ENCODE peak calls at places on chromosomes 5 and 9, in seven cellular contexts. One of them, this sample, is unnamed. For H3K27me3, the result is how much of the 10 kb centered on the place peaks cover.

GRCh38 chr5:5637163-5637562 is 214.7 kb downstream of the ICE1 start:
- DNase-seq in pancreas: no peak
- DNase-seq in lower lobe of right lung: no peak
- DNase-seq in brain microvascular endothelial cell: no peak
- DNase-seq in BE2C: no peak
- DNase-seq in CD8-positive, alpha-beta T cell: no peak
- DNase-seq in thoracic aorta: no peak
- DNase-seq in this sample: no peak

GRCh38 chr5:12100542-12100941 is 196.3 kb upstream of the CTNND2 start:
- DNase-seq in brain microvascular endothelial cell: no peak
- DNase-seq in BE2C: no peak
- DNase-seq in lower lobe of right lung: no peak
- DNase-seq in CD8-positive, alpha-beta T cell: no peak
- DNase-seq in thoracic aorta: no peak
- DNase-seq in pancreas: no peak
- DNase-seq in this sample: no peak

GRCh38 chr5:125348221-125348692 is 601.8 kb upstream of the ZNF608 start:
- DNase-seq in thoracic aorta: no peak
- DNase-seq in BE2C: no peak
- DNase-seq in lower lobe of right lung: no peak
- DNase-seq in pancreas: no peak
- DNase-seq in CD8-positive, alpha-beta T cell: no peak
- DNase-seq in brain microvascular endothelial cell: no peak
- DNase-seq in this sample: peak

GRCh38 chr5:77438057-77438456 is 54.1 kb downstream of the WDR41 start:
- DNase-seq in brain microvascular endothelial cell: no peak
- DNase-seq in lower lobe of right lung: no peak
- DNase-seq in thoracic aorta: no peak
- DNase-seq in BE2C: no peak
- DNase-seq in CD8-positive, alpha-beta T cell: no peak
- DNase-seq in pancreas: no peak
- DNase-seq in this sample: no peak

GRCh38 chr9:98330831-98331230 is 75.4 kb upstream of the TBC1D2 start:
- DNase-seq in brain microvascular endothelial cell: peak
- DNase-seq in pancreas: no peak
- DNase-seq in thoracic aorta: no peak
- DNase-seq in CD8-positive, alpha-beta T cell: no peak
- DNase-seq in BE2C: no peak
- DNase-seq in lower lobe of right lung: no peak
- DNase-seq in this sample: no peak

GRCh38 chr5:95822038-95822407 is 503 bp downstream of the GLRX start:
- DNase-seq in pancreas: no peak
- DNase-seq in thoracic aorta: no peak
- DNase-seq in lower lobe of right lung: peak
- DNase-seq in CD8-positive, alpha-beta T cell: peak
- DNase-seq in brain microvascular endothelial cell: no peak
- DNase-seq in BE2C: peak
- DNase-seq in this sample: peak

GRCh38 chr5:174424219-174425053 is 299.9 kb upstream of the MSX2 start:
- DNase-seq in CD8-positive, alpha-beta T cell: no peak
- DNase-seq in lower lobe of right lung: no peak
- DNase-seq in thoracic aorta: no peak
- DNase-seq in brain microvascular endothelial cell: no peak
- DNase-seq in pancreas: no peak
- DNase-seq in BE2C: peak
- DNase-seq in this sample: no peak

GRCh38 chr9:32405506-32405905 is 21.1 kb downstream of the ACO1 start:
- DNase-seq in brain microvascular endothelial cell: no peak
- DNase-seq in BE2C: no peak
- DNase-seq in thoracic aorta: no peak
- DNase-seq in CD8-positive, alpha-beta T cell: no peak
- DNase-seq in pancreas: no peak
- DNase-seq in lower lobe of right lung: no peak
- DNase-seq in this sample: no peak

GRCh38 chr5:108101105-108101504 is 280.8 kb downstream of the FBXL17 start:
- DNase-seq in CD8-positive, alpha-beta T cell: no peak
- DNase-seq in BE2C: no peak
- DNase-seq in brain microvascular endothelial cell: no peak
- DNase-seq in lower lobe of right lung: no peak
- DNase-seq in thoracic aorta: no peak
- DNase-seq in pancreas: no peak
- DNase-seq in this sample: no peak

GRCh38 chr9:134570726-134571325 is 70.8 kb upstream of the COL5A1 start:
- DNase-seq in thoracic aorta: no peak
- DNase-seq in CD8-positive, alpha-beta T cell: no peak
- DNase-seq in brain microvascular endothelial cell: no peak
- DNase-seq in BE2C: no peak
- DNase-seq in lower lobe of right lung: peak
- DNase-seq in pancreas: no peak
- DNase-seq in this sample: no peak

GRCh38 chr5:130110333-130110732 is 206.1 kb downstream of the CHSY3 start:
- DNase-seq in brain microvascular endothelial cell: peak
- DNase-seq in pancreas: no peak
- DNase-seq in lower lobe of right lung: no peak
- DNase-seq in CD8-positive, alpha-beta T cell: no peak
- DNase-seq in BE2C: no peak
- DNase-seq in thoracic aorta: no peak
- DNase-seq in this sample: no peak

GRCh38 chr5:195401-196160 is 4.3 kb downstream of the LRRC14B start:
- DNase-seq in lower lobe of right lung: peak
- DNase-seq in CD8-positive, alpha-beta T cell: no peak
- DNase-seq in pancreas: no peak
- DNase-seq in thoracic aorta: no peak
- DNase-seq in brain microvascular endothelial cell: no peak
- DNase-seq in BE2C: no peak
- DNase-seq in this sample: no peak

GRCh38 chr9:119280740-119281485 is 88.3 kb downstream of the BRINP1 start:
- DNase-seq in CD8-positive, alpha-beta T cell: no peak
- DNase-seq in thoracic aorta: no peak
- DNase-seq in brain microvascular endothelial cell: no peak
- DNase-seq in BE2C: no peak
- DNase-seq in lower lobe of right lung: no peak
- DNase-seq in pancreas: no peak
- DNase-seq in this sample: no peak

GRCh38 chr5:109374625-109375024 is 35.1 kb downstream of the PJA2 start:
- DNase-seq in lower lobe of right lung: no peak
- DNase-seq in CD8-positive, alpha-beta T cell: no peak
- DNase-seq in pancreas: no peak
- DNase-seq in BE2C: no peak
- DNase-seq in brain microvascular endothelial cell: no peak
- DNase-seq in thoracic aorta: no peak
- DNase-seq in this sample: no peak

GRCh38 chr9:114810614-114811013 is 4.8 kb upstream of the TNFSF15 start:
- DNase-seq in pancreas: no peak
- DNase-seq in CD8-positive, alpha-beta T cell: no peak
- DNase-seq in BE2C: no peak
- DNase-seq in thoracic aorta: no peak
- DNase-seq in lower lobe of right lung: no peak
- DNase-seq in brain microvascular endothelial cell: no peak
- DNase-seq in this sample: no peak

GRCh38 chr5:131615953-131616352 is 19.1 kb downstream of the RAPGEF6 start:
- DNase-seq in CD8-positive, alpha-beta T cell: no peak
- DNase-seq in lower lobe of right lung: no peak
- DNase-seq in thoracic aorta: no peak
- DNase-seq in brain microvascular endothelial cell: no peak
- DNase-seq in pancreas: no peak
- DNase-seq in BE2C: no peak
- DNase-seq in this sample: no peak

GRCh38 chr9:98255578-98256296 is at the start of gene TBC1D2:
- DNase-seq in BE2C: peak
- DNase-seq in CD8-positive, alpha-beta T cell: peak
- DNase-seq in lower lobe of right lung: peak
- DNase-seq in thoracic aorta: peak
- DNase-seq in brain microvascular endothelial cell: peak
- DNase-seq in pancreas: peak
- DNase-seq in this sample: peak

GRCh38 chr9:135036861-135037465 is 50.5 kb upstream of the OLFM1 start:
- DNase-seq in lower lobe of right lung: no peak
- DNase-seq in brain microvascular endothelial cell: no peak
- DNase-seq in pancreas: no peak
- DNase-seq in CD8-positive, alpha-beta T cell: no peak
- DNase-seq in thoracic aorta: no peak
- DNase-seq in BE2C: no peak
- DNase-seq in this sample: no peak

GRCh38 chr9:133371261-133371711 is 4.6 kb downstream of the SURF4 start:
- DNase-seq in thoracic aorta: no peak
- DNase-seq in pancreas: no peak
- DNase-seq in BE2C: no peak
- DNase-seq in lower lobe of right lung: peak
- DNase-seq in brain microvascular endothelial cell: peak
- DNase-seq in CD8-positive, alpha-beta T cell: peak
- DNase-seq in this sample: no peak

GRCh38 chr5:180090769-180091546 is 19.4 kb upstream of the RNF130 start:
- DNase-seq in thoracic aorta: no peak
- DNase-seq in pancreas: peak
- DNase-seq in CD8-positive, alpha-beta T cell: no peak
- DNase-seq in brain microvascular endothelial cell: peak
- DNase-seq in BE2C: no peak
- DNase-seq in lower lobe of right lung: no peak
- DNase-seq in this sample: no peak

GRCh38 chr5:16937503-16938161 is 1.5 kb upstream of the MYO10 start:
- DNase-seq in pancreas: no peak
- DNase-seq in brain microvascular endothelial cell: no peak
- DNase-seq in lower lobe of right lung: no peak
- DNase-seq in BE2C: no peak
- DNase-seq in CD8-positive, alpha-beta T cell: no peak
- DNase-seq in thoracic aorta: no peak
- DNase-seq in this sample: no peak

GRCh38 chr5:17192191-17192590 is 25.2 kb upstream of the BASP1 start:
- DNase-seq in BE2C: no peak
- DNase-seq in pancreas: no peak
- DNase-seq in lower lobe of right lung: no peak
- DNase-seq in brain microvascular endothelial cell: peak
- DNase-seq in thoracic aorta: no peak
- DNase-seq in CD8-positive, alpha-beta T cell: no peak
- DNase-seq in this sample: no peak

GRCh38 chr9:134403682-134404301 is 77.5 kb downstream of the RXRA start:
- DNase-seq in brain microvascular endothelial cell: peak
- DNase-seq in BE2C: no peak
- DNase-seq in lower lobe of right lung: peak
- DNase-seq in CD8-positive, alpha-beta T cell: peak
- DNase-seq in pancreas: no peak
- DNase-seq in thoracic aorta: peak
- DNase-seq in this sample: peak

GRCh38 chr9:111108946-111109345 is 70.7 kb upstream of the LPAR1 start:
- DNase-seq in brain microvascular endothelial cell: peak
- DNase-seq in thoracic aorta: no peak
- DNase-seq in lower lobe of right lung: no peak
- DNase-seq in BE2C: no peak
- DNase-seq in CD8-positive, alpha-beta T cell: no peak
- DNase-seq in pancreas: no peak
- DNase-seq in this sample: no peak

GRCh38 chr5:35416217-35416988 is 186.1 kb upstream of the PRLR start:
- DNase-seq in BE2C: no peak
- DNase-seq in lower lobe of right lung: no peak
- DNase-seq in pancreas: no peak
- DNase-seq in CD8-positive, alpha-beta T cell: no peak
- DNase-seq in thoracic aorta: no peak
- DNase-seq in brain microvascular endothelial cell: no peak
- DNase-seq in this sample: no peak

GRCh38 chr5:2756211-2756746 is 4.8 kb upstream of the IRX2 start:
- DNase-seq in thoracic aorta: no peak
- DNase-seq in pancreas: peak
- DNase-seq in brain microvascular endothelial cell: no peak
- DNase-seq in CD8-positive, alpha-beta T cell: no peak
- DNase-seq in lower lobe of right lung: peak
- DNase-seq in BE2C: no peak
- DNase-seq in this sample: no peak

GRCh38 chr9:133732351-133733073 is 5.6 kb downstream of the SARDH start:
- DNase-seq in pancreas: peak
- DNase-seq in brain microvascular endothelial cell: no peak
- DNase-seq in CD8-positive, alpha-beta T cell: no peak
- DNase-seq in BE2C: no peak
- DNase-seq in thoracic aorta: no peak
- DNase-seq in lower lobe of right lung: no peak
- DNase-seq in this sample: no peak

GRCh38 chr9:120914953-120915352 is 11.6 kb downstream of the TRAF1 start:
- DNase-seq in lower lobe of right lung: no peak
- DNase-seq in brain microvascular endothelial cell: no peak
- DNase-seq in CD8-positive, alpha-beta T cell: no peak
- DNase-seq in thoracic aorta: no peak
- DNase-seq in BE2C: no peak
- DNase-seq in pancreas: no peak
- DNase-seq in this sample: no peak
- H3K27me3 ChIP-seq in lower lobe of right lung: under half
- H3K27me3 ChIP-seq in brain microvascular endothelial cell: under half
- H3K27me3 ChIP-seq in CD8-positive, alpha-beta T cell: under half
- H3K27me3 ChIP-seq in thoracic aorta: under half
- H3K27me3 ChIP-seq in BE2C: under half
- H3K27me3 ChIP-seq in pancreas: under half
- H3K27me3 ChIP-seq in this sample: under half

DNA sequence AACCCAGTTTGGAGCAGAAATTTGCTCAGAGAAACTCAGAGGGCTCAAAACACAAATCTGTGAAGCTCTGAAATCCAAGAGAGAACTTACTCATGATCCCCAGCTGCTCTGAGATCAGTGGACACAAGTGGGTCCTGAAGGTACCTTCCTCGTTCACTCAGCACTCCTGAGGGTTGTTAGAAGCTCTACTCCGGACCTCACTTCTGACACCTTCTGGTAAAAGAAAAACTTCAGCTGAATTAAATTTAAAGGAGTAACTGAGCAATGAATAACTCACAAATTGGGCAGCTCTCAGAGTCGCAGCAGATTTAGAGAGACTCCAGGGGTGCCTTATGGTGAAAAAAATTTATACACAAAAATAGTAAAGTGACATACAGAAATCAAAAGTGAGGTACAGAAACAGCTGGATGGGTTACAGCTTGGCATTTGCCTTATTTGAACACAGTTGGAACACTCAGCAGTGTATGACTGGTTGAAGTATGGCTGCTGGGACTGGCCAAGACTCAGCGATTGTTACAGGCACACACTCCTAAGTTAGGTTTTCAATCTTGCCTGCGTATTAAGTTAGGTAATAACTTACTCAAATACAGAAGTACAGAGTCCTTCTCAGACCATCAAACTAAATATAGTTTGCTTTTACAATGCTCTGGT is 32.5 kb downstream of the INSL4 start:
- DNase-seq in CD8-positive, alpha-beta T cell: no peak
- DNase-seq in lower lobe of right lung: no peak
- DNase-seq in pancreas: no peak
- DNase-seq in brain microvascular endothelial cell: peak
- DNase-seq in BE2C: no peak
- DNase-seq in thoracic aorta: no peak
- DNase-seq in this sample: no peak
- TF ChIP-seq CTCF in CD8-positive, alpha-beta T cell: no peak
- TF ChIP-seq CTCF in lower lobe of right lung: peak
- TF ChIP-seq CTCF in pancreas: no peak
- TF ChIP-seq CTCF in brain microvascular endothelial cell: no peak
- TF ChIP-seq CTCF in BE2C: no peak
- TF ChIP-seq CTCF in thoracic aorta: no peak
- TF ChIP-seq CTCF in this sample: no peak

GRCh38 chr9:69497816-69498215 is 172.8 kb downstream of the ENTREP1 start:
- DNase-seq in pancreas: no peak
- DNase-seq in thoracic aorta: no peak
- DNase-seq in BE2C: no peak
- DNase-seq in CD8-positive, alpha-beta T cell: no peak
- DNase-seq in lower lobe of right lung: no peak
- DNase-seq in brain microvascular endothelial cell: no peak
- DNase-seq in this sample: peak
- H3K4me3 ChIP-seq in pancreas: no peak
- H3K4me3 ChIP-seq in thoracic aorta: no peak
- H3K4me3 ChIP-seq in BE2C: no peak
- H3K4me3 ChIP-seq in CD8-positive, alpha-beta T cell: no peak
- H3K4me3 ChIP-seq in lower lobe of right lung: no peak
- H3K4me3 ChIP-seq in brain microvascular endothelial cell: no peak
- H3K4me3 ChIP-seq in this sample: no peak

GRCh38 chr9:86515221-86515620 is 161.0 kb upstream of the TUT7 start:
- DNase-seq in BE2C: no peak
- DNase-seq in brain microvascular endothelial cell: no peak
- DNase-seq in thoracic aorta: no peak
- DNase-seq in CD8-positive, alpha-beta T cell: no peak
- DNase-seq in lower lobe of right lung: no peak
- DNase-seq in pancreas: no peak
- DNase-seq in this sample: no peak
- H3K27me3 ChIP-seq in BE2C: under half
- H3K27me3 ChIP-seq in brain microvascular endothelial cell: under half
- H3K27me3 ChIP-seq in thoracic aorta: under half
- H3K27me3 ChIP-seq in CD8-positive, alpha-beta T cell: under half
- H3K27me3 ChIP-seq in lower lobe of right lung: under half
- H3K27me3 ChIP-seq in pancreas: under half
- H3K27me3 ChIP-seq in this sample: under half